ENCODE peak calls at places on chromosome 3, in seven cellular contexts. Z, B, M, H, A, J and G are unnamed samples.

GRCh38 chr3:16177962-16178627 is 3.6 kb downstream of the GALNT15 start:
- DNase-seq in Z (peak; percentile 81), B (peak; percentile 72), M (peak; percentile 61), H (peak; percentile 64), A (peak; percentile 15), J (no peak), G (no peak)

GRCh38 chr3:57889807-57890206 is 118.4 kb upstream of the FLNB start:
- DNase-seq in Z (no peak), B (no peak), M (no peak), H (no peak), A (no peak), J (no peak), G (no peak)

GRCh38 chr3:191366675-191367074 is 36.3 kb upstream of the UTS2B start:
- DNase-seq in Z (no peak), B (no peak), M (no peak), H (no peak), A (no peak), J (no peak), G (no peak)

GRCh38 chr3:98980915-98981596 is 79.6 kb upstream of the DCBLD2 start:
- DNase-seq in Z (peak; percentile 22), B (no peak), M (no peak), H (peak; percentile 16), A (no peak), J (no peak), G (peak; percentile 81)

GRCh38 chr3:189914799-189915198 is 205.9 kb downstream of the P3H2 start:
- DNase-seq in Z (no peak), B (no peak), M (peak; percentile 24), H (no peak), A (no peak), J (no peak), G (peak; percentile 84)

GRCh38 chr3:115085197-115085865 is 61.8 kb downstream of the ZBTB20 start:
- DNase-seq in Z (no peak), B (no peak), M (no peak), H (no peak), A (no peak), J (no peak), G (no peak)

GRCh38 chr3:142586803-142587406 is 8.4 kb upstream of the ATR start:
- DNase-seq in Z (peak; percentile 39), B (peak; percentile 40), M (peak; percentile 83), H (no peak), A (peak; percentile 15), J (peak; percentile 15), G (peak; percentile 94)

GRCh38 chr3:13235079-13235478 is 161.8 kb upstream of the IQSEC1 start:
- DNase-seq in Z (no peak), B (no peak), M (no peak), H (no peak), A (no peak), J (peak; percentile 7), G (no peak)

GRCh38 chr3:188243124-188243795 is 89.3 kb downstream of the LPP start:
- DNase-seq in Z (no peak), B (no peak), M (no peak), H (no peak), A (no peak), J (no peak), G (no peak)

GRCh38 chr3:106333911-106334618 is 465.3 kb upstream of the CBLB start:
- DNase-seq in Z (no peak), B (no peak), M (no peak), H (no peak), A (no peak), J (no peak), G (no peak)

GRCh38 chr3:188383763-188384162 is 229.8 kb downstream of the LPP start:
- DNase-seq in Z (no peak), B (no peak), M (no peak), H (no peak), A (no peak), J (no peak), G (no peak)